ENCODE peak calls at places on chromosome 7, in seven cellular contexts. O, B, E, D, R, S and F are unnamed samples.

GRCh38 chr7:28347462-28347861 is 64.9 kb upstream of the CREB5 start:
- DNase-seq in O (no peak), B (no peak), E (no peak), D (no peak), R (peak), S (no peak), F (no peak)

GRCh38 chr7:94701555-94701973 is 45.6 kb upstream of the SGCE start:
- DNase-seq in O (no peak), B (no peak), E (no peak), D (no peak), R (peak), S (no peak), F (no peak)

GRCh38 chr7:144513332-144513731 is 109.8 kb upstream of the NOBOX start:
- DNase-seq in O (peak), B (peak), E (no peak), D (peak), R (peak), S (no peak), F (peak)

GRCh38 chr7:40570218-40570617 is 435.4 kb downstream of the SUGCT start:
- DNase-seq in O (no peak), B (no peak), E (no peak), D (no peak), R (no peak), S (no peak), F (no peak)

GRCh38 chr7:91976743-91977142 is 36.1 kb downstream of the AKAP9 start:
- DNase-seq in O (no peak), B (no peak), E (no peak), D (no peak), R (no peak), S (no peak), F (no peak)

GRCh38 chr7:100516135-100516812 is 22.7 kb upstream of the AGFG2 start:
- DNase-seq in O (peak), B (peak), E (peak), D (peak), R (peak), S (peak), F (no peak)

GRCh38 chr7:47147213-47147631 is 434.7 kb downstream of the TNS3 start:
- DNase-seq in O (no peak), B (no peak), E (no peak), D (no peak), R (no peak), S (no peak), F (no peak)

GRCh38 chr7:70595741-70596574 is 536.0 kb upstream of the GALNT17 start:
- DNase-seq in O (peak), B (no peak), E (no peak), D (no peak), R (no peak), S (peak), F (peak)

GRCh38 chr7:74514131-74514591 is 60.5 kb downstream of the GTF2IRD1 start:
- DNase-seq in O (no peak), B (no peak), E (no peak), D (no peak), R (no peak), S (no peak), F (peak)

GRCh38 chr7:40680657-40681056 is 545.9 kb downstream of the SUGCT start:
- DNase-seq in O (peak), B (no peak), E (no peak), D (no peak), R (no peak), S (no peak), F (peak)

GRCh38 chr7:931871-932650 is 22.4 kb downstream of the ADAP1 start:
- DNase-seq in O (no peak), B (no peak), E (no peak), D (no peak), R (no peak), S (no peak), F (no peak)

GRCh38 chr7:136267822-136268221 is 290.7 kb upstream of the MTPN start:
- DNase-seq in O (no peak), B (no peak), E (no peak), D (no peak), R (no peak), S (no peak), F (no peak)

GRCh38 chr7:44654255-44654791 is 47.9 kb downstream of the OGDH start:
- DNase-seq in O (no peak), B (no peak), E (no peak), D (no peak), R (no peak), S (no peak), F (no peak)

GRCh38 chr7:142933624-142934023 is at the start of gene TRPV5:
- DNase-seq in O (no peak), B (no peak), E (no peak), D (no peak), R (no peak), S (no peak), F (no peak)

GRCh38 chr7:44415510-44415909 is 74.9 kb downstream of the NUDCD3 start:
- DNase-seq in O (no peak), B (no peak), E (no peak), D (no peak), R (no peak), S (no peak), F (no peak)

GRCh38 chr7:7257899-7258692 is 75.8 kb downstream of the C1GALT1 start:
- DNase-seq in O (no peak), B (peak), E (no peak), D (no peak), R (no peak), S (no peak), F (no peak)